ENCODE peak calls at places on chromosomes 1 and 21, in seven cellular contexts. Q is left lung, Z is lung, H is fibroblast of lung, Y is Panc1, M is esophagus muscularis mucosa, D is lower lobe of right lung. X is an unnamed sample. For H3K4me1, the result is how much of the 10 kb centered on the place peaks cover.

GRCh38 chr1:214379254-214379970 is 98.5 kb downstream of the SMYD2 start:
- DNase-seq in Q (no peak), Z (no peak), H (no peak), Y (no peak), M (no peak), D (no peak), X (no peak)

GRCh38 chr1:206685749-206686485 is 1.2 kb downstream of the MAPKAPK2 start:
- DNase-seq in Q (peak), Z (peak), H (peak), Y (no peak), M (no peak), D (peak), X (peak)

GRCh38 chr1:220631238-220631842 is 58.8 kb upstream of the C1orf115 start:
- DNase-seq in Q (no peak), Z (no peak), H (peak), Y (no peak), M (no peak), D (no peak), X (no peak)

GRCh38 chr1:77983997-77984355 is 5.1 kb upstream of the FUBP1 start:
- DNase-seq in Q (no peak), Z (no peak), H (no peak), Y (no peak), M (no peak), D (no peak), X (no peak)

GRCh38 chr1:151534662-151535278 is 5.3 kb upstream of the TUFT1 start:
- DNase-seq in Q (peak), Z (peak), H (peak), Y (no peak), M (no peak), D (peak), X (peak)

GRCh38 chr1:61013953-61014667 is 68.3 kb upstream of the NFIA start:
- DNase-seq in Q (no peak), Z (no peak), H (no peak), Y (no peak), M (no peak), D (no peak), X (no peak)

GRCh38 chr1:6033986-6034749 is 11.5 kb upstream of the KCNAB2 start:
- DNase-seq in Q (no peak), Z (peak), H (no peak), Y (no peak), M (no peak), D (peak), X (no peak)

GRCh38 chr1:179177182-179177581 is 52.3 kb downstream of the ABL2 start:
- DNase-seq in Q (no peak), Z (no peak), H (peak), Y (no peak), M (no peak), D (no peak), X (no peak)

GRCh38 chr1:184260382-184260781 is 126.4 kb upstream of the C1orf21 start:
- DNase-seq in Q (no peak), Z (no peak), H (peak), Y (no peak), M (no peak), D (no peak), X (no peak)

GRCh38 chr1:88982055-88982454 is 10.4 kb downstream of the KYAT3 start:
- DNase-seq in Q (no peak), Z (no peak), H (peak), Y (no peak), M (no peak), D (no peak), X (no peak)

GRCh38 chr1:232620356-232620841 is 9.5 kb downstream of the SIPA1L2 start:
- DNase-seq in Q (no peak), Z (peak), H (peak), Y (no peak), M (no peak), D (no peak), X (no peak)

GRCh38 chr1:47449702-47450552 is 12.1 kb downstream of the FOXD2 start:
- DNase-seq in Q (peak), Z (peak), H (no peak), Y (no peak), M (no peak), D (peak), X (peak)

GRCh38 chr1:155219592-155220031 is 11.1 kb downstream of the MTX1 start:
- DNase-seq in Q (no peak), Z (peak), H (peak), Y (no peak), M (no peak), D (no peak), X (peak)

GRCh38 chr1:13965770-13966398 is 265.9 kb downstream of the PRDM2 start:
- DNase-seq in Q (peak), Z (peak), H (peak), Y (no peak), M (no peak), D (no peak), X (peak)

GRCh38 chr1:168864266-168864665 is 135.3 kb upstream of the DPT start:
- DNase-seq in Q (no peak), Z (no peak), H (no peak), Y (no peak), M (no peak), D (no peak), X (no peak)

GRCh38 chr1:1202831-1203560 is 3.4 kb downstream of the TNFRSF18 start:
- DNase-seq in Q (no peak), Z (no peak), H (no peak), Y (no peak), M (no peak), D (peak), X (no peak)

GRCh38 chr1:167984886-167985489 is 48.1 kb upstream of the MPC2 start:
- DNase-seq in Q (no peak), Z (no peak), H (no peak), Y (no peak), M (no peak), D (no peak), X (no peak)

GRCh38 chr1:194024659-194025058 is 838.2 kb upstream of the B3GALT2 start:
- DNase-seq in Q (no peak), Z (no peak), H (peak), Y (no peak), M (no peak), D (no peak), X (no peak)

GRCh38 chr1:40637617-40638016 is 27.9 kb downstream of the RIMS3 start:
- DNase-seq in Q (no peak), Z (no peak), H (no peak), Y (no peak), M (no peak), D (no peak), X (no peak)

GRCh38 chr21:38768385-38769071 is 37.2 kb upstream of the ETS2 start:
- DNase-seq in Q (no peak), Z (no peak), H (peak), Y (peak), M (no peak), D (no peak), X (no peak)

GRCh38 chr1:200428482-200429205 is 18.8 kb upstream of the ZNF281 start:
- DNase-seq in Q (no peak), Z (no peak), H (peak), Y (no peak), M (no peak), D (no peak), X (no peak)

GRCh38 chr1:195328102-195328501 is 1280.1 kb downstream of the KCNT2 start:
- DNase-seq in Q (no peak), Z (no peak), H (peak), Y (no peak), M (no peak), D (no peak), X (no peak)

GRCh38 chr1:39105841-39106765 is 80.0 kb downstream of the NDUFS5 start:
- DNase-seq in Q (peak), Z (peak), H (peak), Y (no peak), M (no peak), D (peak), X (peak)

GRCh38 chr1:61434276-61434675 is 290.7 kb downstream of the TM2D1 start:
- DNase-seq in Q (no peak), Z (no peak), H (no peak), Y (no peak), M (peak), D (no peak), X (no peak)

GRCh38 chr21:36994501-36995189 is 11.9 kb upstream of the RIPPLY3 start:
- DNase-seq in Q (no peak), Z (no peak), H (peak), Y (no peak), M (no peak), D (no peak), X (no peak)

GRCh38 chr1:161958425-161958824 is 65.2 kb downstream of the OLFML2B start:
- DNase-seq in Q (no peak), Z (no peak), H (no peak), Y (no peak), M (no peak), D (no peak), X (no peak)

GRCh38 chr1:190880352-190880751 is 402.7 kb upstream of the BRINP3 start:
- DNase-seq in Q (no peak), Z (no peak), H (no peak), Y (no peak), M (no peak), D (no peak), X (no peak)

GRCh38 chr1:84782311-84782771 is 92.1 kb upstream of the SSX2IP start:
- DNase-seq in Q (peak), Z (peak), H (peak), Y (peak), M (no peak), D (peak), X (peak)

GRCh38 chr1:99644302-99645004 is 1.5 kb upstream of the PALMD start:
- DNase-seq in Q (no peak), Z (no peak), H (no peak), Y (no peak), M (no peak), D (no peak), X (no peak)

GRCh38 chr1:39087109-39087834 is 61.1 kb downstream of the NDUFS5 start:
- DNase-seq in Q (no peak), Z (no peak), H (peak), Y (no peak), M (no peak), D (no peak), X (no peak)

GRCh38 chr1:161721738-161722343 is 497 bp downstream of the FCRLB start:
- DNase-seq in Q (peak), Z (no peak), H (peak), Y (no peak), M (no peak), D (no peak), X (no peak)

GRCh38 chr1:179080866-179081695 is 789 bp upstream of the TOR3A start:
- DNase-seq in Q (no peak), Z (no peak), H (no peak), Y (no peak), M (no peak), D (no peak), X (no peak)

GRCh38 chr1:160624464-160624863 is 22.4 kb downstream of the SLAMF1 start:
- DNase-seq in Q (no peak), Z (no peak), H (no peak), Y (no peak), M (no peak), D (no peak), X (no peak)

GRCh38 chr1:229896306-229896705 is 170.7 kb upstream of the GALNT2 start:
- DNase-seq in Q (no peak), Z (no peak), H (no peak), Y (no peak), M (peak), D (no peak), X (no peak)

GRCh38 chr1:153133743-153134142 is 16.9 kb downstream of the SPRR2G start:
- DNase-seq in Q (no peak), Z (no peak), H (no peak), Y (no peak), M (no peak), D (no peak), X (no peak)

GRCh38 chr1:26959270-26959669 is 998 bp downstream of the KDF1 start:
- DNase-seq in Q (no peak), Z (no peak), H (no peak), Y (no peak), M (no peak), D (no peak), X (no peak)

GRCh38 chr1:26961826-26962225 is 1.6 kb upstream of the KDF1 start:
- DNase-seq in Q (no peak), Z (no peak), H (peak), Y (peak), M (no peak), D (no peak), X (no peak)

GRCh38 chr1:26957306-26957705 is 3.0 kb downstream of the KDF1 start:
- DNase-seq in Q (no peak), Z (no peak), H (no peak), Y (no peak), M (no peak), D (no peak), X (no peak)

GRCh38 chr1:26960625-26960966 is 328 bp upstream of the KDF1 start:
- DNase-seq in Q (no peak), Z (no peak), H (no peak), Y (no peak), M (no peak), D (no peak), X (no peak)

GRCh38 chr1:26959722-26960624 is at the start of gene KDF1:
- DNase-seq in Q (peak), Z (peak), H (no peak), Y (no peak), M (no peak), D (peak), X (peak)
- TF ChIP-seq CTCF in Q (peak), Z (no peak), H (no peak), Y (no peak), M (no peak), D (no peak), X (peak)

GRCh38 chr1:197198911-197199310 is 52.4 kb upstream of the ASPM start:
- DNase-seq in Q (no peak), Z (no peak), H (no peak), Y (no peak), M (no peak), D (no peak), X (no peak)
- H3K4me3 ChIP-seq in Q (peak), Z (no peak), H (peak), Y (peak), M (peak), D (peak), X (no peak)

DNA sequence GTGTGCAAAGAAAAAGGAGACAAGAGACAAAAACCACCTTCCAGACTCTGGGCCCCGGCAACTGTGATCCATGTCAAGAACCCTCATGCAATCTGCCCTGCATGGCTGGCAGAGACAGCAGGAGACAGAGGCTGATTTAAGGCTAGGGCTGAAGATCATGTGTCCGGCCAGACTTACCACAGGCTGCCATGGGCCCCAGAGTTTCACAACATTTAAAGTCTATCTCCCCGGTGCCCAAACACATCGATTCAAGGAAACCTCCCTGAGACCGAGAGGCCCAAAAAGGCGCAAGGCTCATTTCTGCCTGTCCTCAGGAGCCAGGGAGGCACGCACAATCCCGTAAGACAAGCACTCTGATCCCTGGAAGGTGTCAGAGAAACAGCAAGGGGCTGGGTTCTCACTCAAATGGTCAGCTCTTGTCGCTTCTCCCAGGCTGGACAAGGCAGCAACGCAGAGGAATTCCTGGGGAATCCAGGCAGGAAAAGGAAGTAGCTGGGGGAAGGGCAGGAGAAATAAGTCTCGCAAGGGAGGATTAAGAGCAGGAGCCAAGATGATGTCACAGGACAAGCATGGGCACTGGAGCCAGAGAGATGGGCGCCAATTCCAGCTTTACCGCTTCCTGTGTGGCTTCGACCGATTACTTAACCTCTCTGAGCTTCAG is 70.7 kb downstream of the SSBP3 start:
- DNase-seq in Q (peak), Z (peak), H (peak), Y (no peak), M (peak), D (no peak), X (no peak)
- H3K4me1 ChIP-seq in Q (half or more), Z (under half), H (under half), Y (under half), M (half or more), D (half or more), X (under half)

GRCh38 chr1:33141216-33141615 is 40.6 kb downstream of the TRIM62 start:
- DNase-seq in Q (no peak), Z (no peak), H (no peak), Y (no peak), M (no peak), D (no peak), X (no peak)

GRCh38 chr1:33137800-33138199 is 44.0 kb downstream of the TRIM62 start:
- DNase-seq in Q (no peak), Z (no peak), H (peak), Y (no peak), M (no peak), D (no peak), X (no peak)

GRCh38 chr1:33142483-33143065 is 39.3 kb downstream of the TRIM62 start:
- DNase-seq in Q (no peak), Z (no peak), H (no peak), Y (no peak), M (no peak), D (no peak), X (no peak)

GRCh38 chr1:33141781-33142180 is 40.1 kb downstream of the TRIM62 start:
- DNase-seq in Q (no peak), Z (no peak), H (no peak), Y (no peak), M (no peak), D (no peak), X (no peak)

GRCh38 chr1:33140153-33141149 is 41.4 kb downstream of the TRIM62 start:
- DNase-seq in Q (no peak), Z (no peak), H (no peak), Y (no peak), M (no peak), D (no peak), X (no peak)
- TF ChIP-seq CTCF in Q (no peak), Z (no peak), H (peak), Y (peak), M (no peak), D (no peak), X (peak)